ENCODE peak calls at places on chromosomes 2 and 18, in six cellular contexts. B, M, J, Y, P and L are unnamed samples.

GRCh38 chr18:31576670-31577069 is 15.0 kb upstream of the TTR start:
- DNase-seq in B (no peak), M (no peak), J (no peak), Y (no peak), P (no peak), L (no peak)

GRCh38 chr2:172211507-172211906 is 108.8 kb upstream of the DLX2 start:
- DNase-seq in B (no peak), M (no peak), J (peak; percentile 63), Y (no peak), P (no peak), L (no peak)

GRCh38 chr18:22282311-22283235 is 113.2 kb downstream of the GATA6 start:
- DNase-seq in B (peak; percentile 74), M (no peak), J (peak; percentile 99), Y (no peak), P (no peak), L (no peak)

GRCh38 chr2:124921221-124921620 is 896.1 kb downstream of the CNTNAP5 start:
- DNase-seq in B (no peak), M (no peak), J (no peak), Y (no peak), P (no peak), L (no peak)

GRCh38 chr2:224181534-224182155 is 142.6 kb upstream of the SERPINE2 start:
- DNase-seq in B (no peak), M (no peak), J (no peak), Y (no peak), P (no peak), L (no peak)

GRCh38 chr2:219073413-219074129 is 12.8 kb upstream of the IHH start:
- DNase-seq in B (peak; percentile 91), M (peak; percentile 63), J (peak; percentile 25), Y (peak; percentile 86), P (peak; percentile 88), L (no peak)

GRCh38 chr2:132645176-132645575 is 24.8 kb downstream of the LYPD1 start:
- DNase-seq in B (no peak), M (peak; percentile 76), J (no peak), Y (no peak), P (no peak), L (no peak)

GRCh38 chr2:239965318-239965717 is 59.8 kb downstream of the NDUFA10 start:
- DNase-seq in B (no peak), M (no peak), J (no peak), Y (no peak), P (no peak), L (no peak)

GRCh38 chr18:54774423-54774822 is 53.9 kb upstream of the RAB27B start:
- DNase-seq in B (no peak), M (no peak), J (peak; percentile 45), Y (no peak), P (no peak), L (no peak)

GRCh38 chr18:54777118-54777791 is 51.0 kb upstream of the RAB27B start:
- DNase-seq in B (no peak), M (no peak), J (no peak), Y (no peak), P (no peak), L (no peak)

GRCh38 chr18:54774971-54775665 is 53.2 kb upstream of the RAB27B start:
- DNase-seq in B (no peak), M (no peak), J (peak; percentile 38), Y (peak; percentile 74), P (no peak), L (no peak)

GRCh38 chr18:54776282-54776977 is 51.8 kb upstream of the RAB27B start:
- DNase-seq in B (peak; percentile 65), M (no peak), J (peak; percentile 99), Y (peak; percentile 66), P (no peak), L (no peak)

GRCh38 chr18:54775686-54776085 is 52.6 kb upstream of the RAB27B start:
- DNase-seq in B (no peak), M (no peak), J (peak; percentile 87), Y (peak; percentile 34), P (no peak), L (no peak)
- H3K27ac ChIP-seq in B (peak overlapping the region; percentile 69), M (no peak overlapping the region), J (peak overlapping the region; percentile 98), Y (peak overlapping the region; percentile 58), P (no peak overlapping the region), L (no peak overlapping the region)

GRCh38 chr2:12202702-12203101 is 456.3 kb downstream of the LPIN1 start:
- DNase-seq in B (peak; percentile 7), M (no peak), J (no peak), Y (no peak), P (no peak), L (no peak)

GRCh38 chr2:12202301-12202700 is 455.9 kb downstream of the LPIN1 start:
- DNase-seq in B (no peak), M (no peak), J (peak; percentile 42), Y (no peak), P (no peak), L (no peak)

GRCh38 chr2:12203528-12203927 is 457.1 kb downstream of the LPIN1 start:
- DNase-seq in B (no peak), M (no peak), J (no peak), Y (no peak), P (no peak), L (no peak)

GRCh38 chr2:12199661-12200258 is 453.3 kb downstream of the LPIN1 start:
- DNase-seq in B (no peak), M (no peak), J (no peak), Y (no peak), P (no peak), L (no peak)

GRCh38 chr2:12201369-12201768 is 454.9 kb downstream of the LPIN1 start:
- DNase-seq in B (no peak), M (no peak), J (no peak), Y (no peak), P (no peak), L (no peak)
- H3K9me3 ChIP-seq in B (no peaks in the 10 kb centered on the region), M (no peaks in the 10 kb centered on the region), J (no peaks in the 10 kb centered on the region), Y (no peaks in the 10 kb centered on the region), P (no peaks in the 10 kb centered on the region), L (no peaks in the 10 kb centered on the region)

GRCh38 chr2:27720004-27720551 is 51.4 kb upstream of the MRPL33 start:
- DNase-seq in B (peak; percentile 86), M (no peak), J (peak; percentile 94), Y (peak; percentile 52), P (no peak), L (no peak)
- H3K27ac ChIP-seq in B (peak overlapping the region; percentile 31), M (no peak overlapping the region), J (peak overlapping the region; percentile 58), Y (no peak overlapping the region), P (no peak overlapping the region), L (no peak overlapping the region)

DNA sequence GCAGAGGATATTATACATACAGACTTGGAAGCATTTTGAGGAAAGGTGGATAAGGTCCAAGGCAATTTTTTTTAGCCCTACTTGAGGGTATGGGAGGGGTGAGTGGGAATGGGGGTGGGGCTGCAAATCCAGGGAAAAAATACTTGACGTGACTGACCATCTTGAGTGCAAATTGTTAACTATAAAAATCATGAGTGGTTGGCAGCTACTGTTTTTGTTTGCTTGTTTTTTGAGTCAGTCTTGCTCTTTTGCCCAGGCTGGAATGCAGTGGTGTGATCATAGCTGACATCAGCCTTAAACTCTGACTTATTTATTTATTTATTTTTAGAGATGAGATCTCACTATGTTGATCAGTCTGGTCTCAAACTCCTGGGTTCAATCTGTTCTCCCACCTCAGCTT is 458.8 kb downstream of the PIK3C3 start:
- DNase-seq in B (no peak), M (no peak), J (peak; percentile 77), Y (no peak), P (no peak), L (no peak)
- H3K9me3 ChIP-seq in B (no peaks in the 10 kb centered on the region), M (peaks cover 3% of the 10 kb centered on the region), J (peaks cover 2% of the 10 kb centered on the region), Y (no peaks in the 10 kb centered on the region), P (no peaks in the 10 kb centered on the region), L (no peaks in the 10 kb centered on the region)

DNA sequence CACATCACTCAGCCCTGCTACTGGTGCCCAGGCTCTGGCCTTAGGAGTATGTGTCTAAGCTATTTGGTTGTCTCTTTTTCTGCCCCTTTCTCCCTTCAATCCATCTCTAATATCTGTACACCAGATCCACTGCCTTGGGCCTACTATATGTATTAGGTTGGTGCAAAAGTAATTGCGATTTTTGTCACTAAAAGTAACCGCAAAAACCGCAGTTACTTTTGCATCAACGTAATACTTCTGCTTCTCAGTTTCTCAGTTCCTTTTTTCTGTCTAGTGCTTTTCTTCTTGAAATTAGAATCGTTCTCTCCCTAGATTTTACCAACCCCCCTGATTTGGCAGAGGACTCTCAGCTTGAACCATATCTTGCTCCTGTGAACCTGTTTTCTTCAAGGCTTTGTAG is 362.6 kb upstream of the TNP1 start:
- DNase-seq in B (no peak), M (no peak), J (no peak), Y (no peak), P (no peak), L (no peak)
- H3K27ac ChIP-seq in B (peak overlapping the region; percentile 59), M (no peak overlapping the region), J (peak overlapping the region; percentile 49), Y (no peak overlapping the region), P (no peak overlapping the region), L (no peak overlapping the region)

GRCh38 chr2:128041561-128041960 is 13.7 kb upstream of the SAP130 start:
- DNase-seq in B (no peak), M (no peak), J (no peak), Y (peak; percentile 68), P (no peak), L (no peak)
- H3K9me3 ChIP-seq in B (no peaks in the 10 kb centered on the region), M (peaks cover 30% of the 10 kb centered on the region), J (peaks cover 15% of the 10 kb centered on the region), Y (peaks cover 15% of the 10 kb centered on the region), P (peaks cover 6% of the 10 kb centered on the region), L (no peaks in the 10 kb centered on the region)

DNA sequence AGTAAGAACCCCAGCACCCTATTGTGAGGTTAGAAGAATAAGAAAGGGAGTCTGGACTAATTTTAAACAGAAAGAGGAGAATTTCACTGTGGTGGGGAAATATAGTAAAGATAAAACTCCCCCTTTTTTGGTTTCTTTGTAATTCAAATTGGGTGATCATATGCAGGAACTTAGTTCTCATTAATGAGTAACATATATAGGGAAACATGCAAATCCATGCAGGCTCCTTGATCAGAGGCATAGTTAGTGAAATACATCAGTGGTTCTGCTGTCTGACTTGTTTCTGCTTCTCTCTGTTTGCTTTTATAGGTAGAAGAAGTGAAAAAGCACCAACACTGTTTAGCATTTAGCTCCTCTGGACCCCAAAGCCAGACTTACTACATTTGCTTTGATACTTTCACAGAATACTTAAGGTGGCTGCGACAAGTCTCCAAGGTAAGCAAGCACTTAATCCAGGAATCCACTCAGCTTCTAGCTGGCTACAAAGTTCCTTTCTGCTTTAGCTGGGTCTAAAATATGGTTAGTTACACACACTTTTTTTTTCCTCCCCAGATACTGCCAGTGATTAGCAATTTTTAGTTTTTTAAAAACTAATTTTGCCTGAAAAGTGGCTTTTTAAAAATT is 123.2 kb downstream of the PHLPP1 start:
- DNase-seq in B (no peak), M (no peak), J (no peak), Y (no peak), P (no peak), L (no peak)
- H3K27ac ChIP-seq in B (no peak overlapping the region), M (no peak overlapping the region), J (no peak overlapping the region), Y (no peak overlapping the region), P (no peak overlapping the region), L (peak overlapping the region; percentile 73)

GRCh38 chr18:35306588-35307250 is 16.7 kb upstream of the ZSCAN30 start:
- DNase-seq in B (no peak), M (no peak), J (no peak), Y (no peak), P (no peak), L (no peak)

DNA sequence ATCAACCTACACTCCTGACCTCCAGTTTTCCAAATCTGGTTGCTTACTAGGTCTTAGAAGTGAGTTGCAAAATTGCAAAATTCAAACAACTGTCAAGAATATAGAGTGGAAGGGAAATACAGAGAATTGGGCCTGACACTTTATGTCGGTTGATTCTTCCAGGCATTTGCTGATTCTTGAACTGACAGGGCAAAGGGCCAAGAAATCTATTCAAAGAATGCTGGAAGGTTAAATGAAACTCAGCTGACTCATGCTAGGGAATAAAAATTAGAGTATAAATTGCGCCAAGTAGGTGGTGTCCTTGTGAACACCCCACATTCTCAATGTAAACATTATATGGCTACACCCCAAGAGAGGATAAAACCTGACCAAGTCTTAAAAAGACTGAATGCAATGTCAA is 21.5 kb upstream of the ZSCAN30 start:
- DNase-seq in B (no peak), M (no peak), J (peak; percentile 50), Y (no peak), P (no peak), L (no peak)
- H3K9me3 ChIP-seq in B (peaks cover 33% of the 10 kb centered on the region), M (peaks cover 11% of the 10 kb centered on the region), J (peaks cover 33% of the 10 kb centered on the region), Y (no peaks in the 10 kb centered on the region), P (no peaks in the 10 kb centered on the region), L (peaks cover 49% of the 10 kb centered on the region)